ENCODE peak calls at places on chromosomes 11 and 22, in ten cellular contexts. Q, V, X, C, B, N, W, H, K and L are unnamed samples.

GRCh38 chr11:23311986-23312940 is 452.0 kb upstream of the CCDC179 start:
- DNase-seq in Q (no peak), V (no peak), X (no peak), C (peak), B (no peak), N (no peak), W (no peak), H (no peak), K (no peak), L (no peak)

GRCh38 chr22:21829523-21829922 is 37.9 kb downstream of the MAPK1 start:
- DNase-seq in Q (no peak), V (no peak), X (no peak), C (no peak), B (no peak), N (no peak), W (no peak), H (no peak), K (no peak), L (no peak)

GRCh38 chr11:132301465-132301864 is 931.0 kb downstream of the NTM start:
- DNase-seq in Q (no peak), V (no peak), X (no peak), C (no peak), B (no peak), N (no peak), W (no peak), H (no peak), K (no peak), L (no peak)

GRCh38 chr22:27800250-27801131 is 1.1 kb downstream of the MN1 start:
- DNase-seq in Q (no peak), V (no peak), X (no peak), C (no peak), B (no peak), N (no peak), W (no peak), H (no peak), K (no peak), L (no peak)

GRCh38 chr22:49270595-49271368 is 556.9 kb downstream of the BRD1 start:
- DNase-seq in Q (no peak), V (no peak), X (no peak), C (no peak), B (no peak), N (no peak), W (no peak), H (no peak), K (no peak), L (no peak)

GRCh38 chr22:50277761-50278160 is 7.6 kb upstream of the MAPK11 start:
- DNase-seq in Q (no peak), V (no peak), X (no peak), C (no peak), B (no peak), N (no peak), W (no peak), H (no peak), K (no peak), L (no peak)

GRCh38 chr11:120061761-120062560 is 76.0 kb downstream of the TRIM29 start:
- DNase-seq in Q (peak), V (no peak), X (no peak), C (no peak), B (no peak), N (no peak), W (no peak), H (no peak), K (peak), L (no peak)

GRCh38 chr11:58395581-58395980 is 11.1 kb downstream of the OR5B3 start:
- DNase-seq in Q (no peak), V (no peak), X (no peak), C (no peak), B (no peak), N (no peak), W (no peak), H (no peak), K (no peak), L (no peak)

GRCh38 chr11:76602431-76602861 is 68.1 kb downstream of the LRRC32 start:
- DNase-seq in Q (no peak), V (no peak), X (no peak), C (no peak), B (no peak), N (no peak), W (no peak), H (no peak), K (no peak), L (no peak)